ENCODE peak calls at places on chromosomes 1 and 21, in four cellular contexts. C is CD8-positive, alpha-beta T cell; V is tibial nerve; S is transverse colon. G is an unnamed sample.
A peak's percentile ranks its signal among the peaks of the same experiment; 100 is the strongest.

GRCh38 chr21:33308586-33309490 is 15.9 kb upstream of the IFNAR1 start:
- DNase-seq in C (no peak), V (no peak), S (peak; percentile 71), G (peak; percentile 56)

GRCh38 chr1:151106891-151107290 is 36.3 kb downstream of the GABPB2 start:
- DNase-seq in C (no peak), V (no peak), S (no peak), G (no peak)

GRCh38 chr1:225603538-225604354 is 49.2 kb downstream of the ENAH start:
- DNase-seq in C (no peak), V (no peak), S (no peak), G (no peak)

GRCh38 chr1:156852414-156852874 is 6.5 kb downstream of the INSRR start:
- DNase-seq in C (no peak), V (peak; percentile 35), S (peak; percentile 34), G (no peak)

GRCh38 chr21:8990326-8991087 is 1530.9 kb upstream of the TPTE start:
- DNase-seq in C (no peak), V (no peak), S (no peak), G (no peak)

GRCh38 chr1:235923466-235924008 is 56.8 kb upstream of the LYST start:
- DNase-seq in C (no peak), V (no peak), S (peak; percentile 72), G (no peak)

GRCh38 chr1:118825619-118826018 is 162.5 kb downstream of the TBX15 start:
- DNase-seq in C (no peak), V (no peak), S (no peak), G (no peak)

GRCh38 chr21:36723371-36723881 is 24.5 kb downstream of the SIM2 start:
- DNase-seq in C (no peak), V (no peak), S (no peak), G (no peak)

GRCh38 chr1:248863011-248863881 is 4.4 kb upstream of the ZNF692 start:
- DNase-seq in C (peak; percentile 49), V (peak; percentile 87), S (peak; percentile 93), G (peak; percentile 91)

GRCh38 chr1:18927654-18928272 is 25.4 kb upstream of the ALDH4A1 start:
- DNase-seq in C (no peak), V (no peak), S (no peak), G (no peak)

GRCh38 chr1:100134872-100135271 is 1.9 kb downstream of the TRMT13 start:
- DNase-seq in C (no peak), V (no peak), S (no peak), G (no peak)

GRCh38 chr1:177338376-177338775 is 167.6 kb downstream of the BRINP2 start:
- DNase-seq in C (no peak), V (no peak), S (no peak), G (no peak)

GRCh38 chr1:177346960-177347359 is 176.2 kb downstream of the BRINP2 start:
- DNase-seq in C (no peak), V (no peak), S (peak; percentile 83), G (no peak)

GRCh38 chr1:177341773-177342172 is 171.0 kb downstream of the BRINP2 start:
- DNase-seq in C (no peak), V (no peak), S (no peak), G (no peak)

GRCh38 chr1:177340601-177341067 is 169.9 kb downstream of the BRINP2 start:
- DNase-seq in C (no peak), V (no peak), S (no peak), G (no peak)

DNA sequence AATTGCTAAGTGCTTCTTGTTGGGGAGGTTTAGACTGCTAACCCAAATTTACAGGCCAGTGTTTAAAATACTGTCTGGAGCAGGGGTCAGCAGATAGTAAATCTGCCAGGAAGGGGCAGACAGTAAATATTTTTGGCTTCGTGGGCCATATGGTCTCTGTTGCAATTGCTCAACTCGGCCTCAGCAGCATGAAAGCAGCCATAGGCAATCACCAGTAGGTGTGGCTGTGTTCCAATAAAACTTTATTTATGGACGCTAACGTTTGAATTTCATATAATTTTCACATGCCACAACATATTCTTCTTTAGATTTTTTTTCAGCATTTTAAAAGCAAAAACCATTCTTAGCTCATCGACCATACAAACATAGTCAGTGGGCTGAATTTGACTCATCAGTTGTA is 172.7 kb downstream of the BRINP2 start:
- DNase-seq in C (no peak), V (no peak), S (no peak), G (no peak)
- TF ChIP-seq CTCF in C (no peak), V (no peak), S (no peak), G (no peak)

GRCh38 chr21:21968810-21969588 is 970.8 kb downstream of the NCAM2 start:
- DNase-seq in C (no peak), V (no peak), S (no peak), G (no peak)

DNA sequence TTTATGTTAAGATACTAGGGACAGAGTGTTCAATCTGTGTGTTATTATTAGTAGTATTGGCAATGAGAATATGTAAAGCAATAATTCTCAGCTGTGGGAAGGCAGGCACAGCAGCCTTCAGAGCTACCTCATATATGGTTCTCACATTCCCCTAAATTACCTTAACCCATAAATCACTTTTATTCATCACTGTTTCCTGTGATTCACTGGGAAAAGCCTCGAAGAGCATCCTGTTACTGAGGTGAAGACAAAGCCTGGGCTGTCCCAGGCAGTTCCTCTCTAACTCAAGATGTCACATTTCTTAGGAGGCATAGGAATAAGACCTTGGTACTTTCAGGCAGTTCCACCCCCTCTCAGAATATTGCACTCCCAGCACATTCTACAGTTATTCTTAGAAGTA is 965.7 kb downstream of the NCAM2 start:
- DNase-seq in C (no peak), V (no peak), S (no peak), G (no peak)
- H3K4me1 ChIP-seq in C (no peaks in the 10 kb centered on the region), V (no peaks in the 10 kb centered on the region), S (no peaks in the 10 kb centered on the region), G (no peaks in the 10 kb centered on the region)

DNA sequence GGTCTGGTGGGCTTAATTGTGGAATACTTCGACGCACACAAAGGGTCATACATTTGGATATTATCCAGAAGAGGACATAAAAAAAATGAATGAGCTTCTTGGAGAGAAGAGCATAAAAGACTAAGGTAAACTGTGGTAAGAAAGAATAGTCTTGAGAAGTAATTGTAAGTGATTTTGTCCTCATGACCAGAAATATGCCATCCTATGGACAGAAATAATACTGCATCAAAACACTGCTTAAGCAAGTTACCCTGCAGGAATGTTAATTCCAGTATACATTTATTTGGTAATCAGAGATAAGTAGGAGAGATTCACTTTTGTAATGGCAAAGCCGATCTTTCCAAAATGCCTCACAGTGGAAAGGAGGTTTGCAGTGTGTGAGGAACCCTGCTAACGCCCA is 111.9 kb downstream of the NRIP1 start:
- DNase-seq in C (no peak), V (no peak), S (no peak), G (no peak)
- TF ChIP-seq CTCF in C (no peak), V (no peak), S (no peak), G (no peak)

GRCh38 chr21:40386981-40387380 is 460.0 kb downstream of the DSCAM start:
- DNase-seq in C (no peak), V (no peak), S (no peak), G (no peak)
- H3K4me1 ChIP-seq in C (no peaks in the 10 kb centered on the region), V (peaks cover 3% of the 10 kb centered on the region), S (no peaks in the 10 kb centered on the region), G (no peaks in the 10 kb centered on the region)

GRCh38 chr1:103948526-103948925 is 198.8 kb downstream of the AMY1C start:
- DNase-seq in C (no peak), V (no peak), S (no peak), G (no peak)
- TF ChIP-seq CTCF in C (no peak), V (no peak), S (peak; percentile 4), G (no peak)

G was measured in right atrium auricular region.